ENCODE peak calls at places on chromosomes 4 and X, in ten cellular contexts. One of them, this sample, is unnamed.

GRCh38 chr4:164606478-164606877 is 147.5 kb upstream of the SMIM31 start:
- DNase-seq in A549: no peak
- DNase-seq in GDM1: no peak
- DNase-seq in neural progenitor cell: no peak
- DNase-seq in NCI-H1436: no peak
- DNase-seq in activated CD4-positive, CD25-positive, alpha-beta regulatory T cell treated with anti-CD3 and anti-CD28 coated beads, Interleukin-2, amount 50 U/mL, for 16 hours: no peak
- DNase-seq in HS-5: no peak
- DNase-seq in activated CD4-positive, alpha-beta T cell treated with anti-CD3 and anti-CD28 coated beads for 4 hours: no peak
- DNase-seq in NCI-H460: no peak
- DNase-seq in tibial artery: no peak
- DNase-seq in this sample: no peak

GRCh38 chr4:21858971-21859370 is 89.6 kb downstream of the KCNIP4 start:
- DNase-seq in tibial artery: no peak
- DNase-seq in activated CD4-positive, CD25-positive, alpha-beta regulatory T cell treated with anti-CD3 and anti-CD28 coated beads, Interleukin-2, amount 50 U/mL, for 16 hours: no peak
- DNase-seq in neural progenitor cell: no peak
- DNase-seq in activated CD4-positive, alpha-beta T cell treated with anti-CD3 and anti-CD28 coated beads for 4 hours: no peak
- DNase-seq in A549: no peak
- DNase-seq in NCI-H1436: no peak
- DNase-seq in NCI-H460: no peak
- DNase-seq in GDM1: no peak
- DNase-seq in HS-5: no peak
- DNase-seq in this sample: no peak

GRCh38 chr4:89820005-89820404 is 17.0 kb downstream of the SNCA start:
- DNase-seq in A549: no peak
- DNase-seq in activated CD4-positive, CD25-positive, alpha-beta regulatory T cell treated with anti-CD3 and anti-CD28 coated beads, Interleukin-2, amount 50 U/mL, for 16 hours: no peak
- DNase-seq in tibial artery: no peak
- DNase-seq in activated CD4-positive, alpha-beta T cell treated with anti-CD3 and anti-CD28 coated beads for 4 hours: no peak
- DNase-seq in NCI-H1436: no peak
- DNase-seq in neural progenitor cell: no peak
- DNase-seq in NCI-H460: no peak
- DNase-seq in GDM1: no peak
- DNase-seq in HS-5: no peak
- DNase-seq in this sample: no peak

GRCh38 chrX:110563276-110563675 is 204.6 kb downstream of the RTL9 start:
- DNase-seq in tibial artery: no peak
- DNase-seq in NCI-H460: no peak
- DNase-seq in NCI-H1436: no peak
- DNase-seq in GDM1: no peak
- DNase-seq in activated CD4-positive, alpha-beta T cell treated with anti-CD3 and anti-CD28 coated beads for 4 hours: no peak
- DNase-seq in A549: no peak
- DNase-seq in HS-5: peak
- DNase-seq in activated CD4-positive, CD25-positive, alpha-beta regulatory T cell treated with anti-CD3 and anti-CD28 coated beads, Interleukin-2, amount 50 U/mL, for 16 hours: no peak
- DNase-seq in neural progenitor cell: no peak
- DNase-seq in this sample: peak

GRCh38 chr4:176185068-176185467 is 10.3 kb downstream of the SPATA4 start:
- DNase-seq in NCI-H1436: no peak
- DNase-seq in neural progenitor cell: no peak
- DNase-seq in HS-5: no peak
- DNase-seq in A549: no peak
- DNase-seq in tibial artery: no peak
- DNase-seq in NCI-H460: peak
- DNase-seq in GDM1: no peak
- DNase-seq in activated CD4-positive, alpha-beta T cell treated with anti-CD3 and anti-CD28 coated beads for 4 hours: no peak
- DNase-seq in activated CD4-positive, CD25-positive, alpha-beta regulatory T cell treated with anti-CD3 and anti-CD28 coated beads, Interleukin-2, amount 50 U/mL, for 16 hours: no peak
- DNase-seq in this sample: no peak

GRCh38 chr4:76687730-76688441 is 210.1 kb downstream of the SOWAHB start:
- DNase-seq in A549: no peak
- DNase-seq in NCI-H1436: peak
- DNase-seq in neural progenitor cell: peak
- DNase-seq in activated CD4-positive, CD25-positive, alpha-beta regulatory T cell treated with anti-CD3 and anti-CD28 coated beads, Interleukin-2, amount 50 U/mL, for 16 hours: no peak
- DNase-seq in HS-5: no peak
- DNase-seq in GDM1: no peak
- DNase-seq in activated CD4-positive, alpha-beta T cell treated with anti-CD3 and anti-CD28 coated beads for 4 hours: no peak
- DNase-seq in tibial artery: no peak
- DNase-seq in NCI-H460: no peak
- DNase-seq in this sample: no peak

GRCh38 chrX:17750436-17750835 is 13.1 kb downstream of the SCML1 start:
- DNase-seq in tibial artery: no peak
- DNase-seq in NCI-H1436: no peak
- DNase-seq in HS-5: no peak
- DNase-seq in neural progenitor cell: no peak
- DNase-seq in activated CD4-positive, alpha-beta T cell treated with anti-CD3 and anti-CD28 coated beads for 4 hours: no peak
- DNase-seq in A549: no peak
- DNase-seq in GDM1: no peak
- DNase-seq in NCI-H460: no peak
- DNase-seq in activated CD4-positive, CD25-positive, alpha-beta regulatory T cell treated with anti-CD3 and anti-CD28 coated beads, Interleukin-2, amount 50 U/mL, for 16 hours: no peak
- DNase-seq in this sample: no peak

GRCh38 chrX:115592997-115593734 is 32.2 kb downstream of the PLS3 start:
- DNase-seq in NCI-H1436: no peak
- DNase-seq in tibial artery: no peak
- DNase-seq in activated CD4-positive, alpha-beta T cell treated with anti-CD3 and anti-CD28 coated beads for 4 hours: no peak
- DNase-seq in A549: no peak
- DNase-seq in NCI-H460: no peak
- DNase-seq in activated CD4-positive, CD25-positive, alpha-beta regulatory T cell treated with anti-CD3 and anti-CD28 coated beads, Interleukin-2, amount 50 U/mL, for 16 hours: no peak
- DNase-seq in neural progenitor cell: no peak
- DNase-seq in GDM1: no peak
- DNase-seq in HS-5: no peak
- DNase-seq in this sample: no peak

GRCh38 chrX:8851487-8851886 is 50.3 kb upstream of the FAM9A start:
- DNase-seq in A549: no peak
- DNase-seq in HS-5: no peak
- DNase-seq in tibial artery: no peak
- DNase-seq in NCI-H1436: no peak
- DNase-seq in GDM1: no peak
- DNase-seq in activated CD4-positive, CD25-positive, alpha-beta regulatory T cell treated with anti-CD3 and anti-CD28 coated beads, Interleukin-2, amount 50 U/mL, for 16 hours: no peak
- DNase-seq in neural progenitor cell: no peak
- DNase-seq in activated CD4-positive, alpha-beta T cell treated with anti-CD3 and anti-CD28 coated beads for 4 hours: no peak
- DNase-seq in NCI-H460: no peak
- DNase-seq in this sample: no peak

GRCh38 chr4:89196745-89197144 is 85.4 kb downstream of the TIGD2 start:
- DNase-seq in A549: peak
- DNase-seq in NCI-H460: peak
- DNase-seq in activated CD4-positive, CD25-positive, alpha-beta regulatory T cell treated with anti-CD3 and anti-CD28 coated beads, Interleukin-2, amount 50 U/mL, for 16 hours: no peak
- DNase-seq in HS-5: no peak
- DNase-seq in GDM1: no peak
- DNase-seq in activated CD4-positive, alpha-beta T cell treated with anti-CD3 and anti-CD28 coated beads for 4 hours: no peak
- DNase-seq in neural progenitor cell: no peak
- DNase-seq in NCI-H1436: no peak
- DNase-seq in tibial artery: no peak
- DNase-seq in this sample: no peak

GRCh38 chrX:15619053-15619772 is 18.5 kb upstream of the ACE2 start:
- DNase-seq in HS-5: peak
- DNase-seq in neural progenitor cell: no peak
- DNase-seq in tibial artery: no peak
- DNase-seq in A549: peak
- DNase-seq in GDM1: no peak
- DNase-seq in NCI-H460: peak
- DNase-seq in activated CD4-positive, CD25-positive, alpha-beta regulatory T cell treated with anti-CD3 and anti-CD28 coated beads, Interleukin-2, amount 50 U/mL, for 16 hours: no peak
- DNase-seq in NCI-H1436: peak
- DNase-seq in activated CD4-positive, alpha-beta T cell treated with anti-CD3 and anti-CD28 coated beads for 4 hours: no peak
- DNase-seq in this sample: no peak

GRCh38 chr4:21882050-21882839 is 66.3 kb downstream of the KCNIP4 start:
- DNase-seq in neural progenitor cell: no peak
- DNase-seq in tibial artery: no peak
- DNase-seq in activated CD4-positive, CD25-positive, alpha-beta regulatory T cell treated with anti-CD3 and anti-CD28 coated beads, Interleukin-2, amount 50 U/mL, for 16 hours: no peak
- DNase-seq in HS-5: no peak
- DNase-seq in A549: no peak
- DNase-seq in NCI-H460: no peak
- DNase-seq in GDM1: no peak
- DNase-seq in NCI-H1436: no peak
- DNase-seq in activated CD4-positive, alpha-beta T cell treated with anti-CD3 and anti-CD28 coated beads for 4 hours: no peak
- DNase-seq in this sample: no peak

GRCh38 chrX:110146521-110146920 is 143.6 kb downstream of the TMEM164 start:
- DNase-seq in A549: peak
- DNase-seq in neural progenitor cell: peak
- DNase-seq in HS-5: peak
- DNase-seq in activated CD4-positive, alpha-beta T cell treated with anti-CD3 and anti-CD28 coated beads for 4 hours: peak
- DNase-seq in NCI-H460: peak
- DNase-seq in activated CD4-positive, CD25-positive, alpha-beta regulatory T cell treated with anti-CD3 and anti-CD28 coated beads, Interleukin-2, amount 50 U/mL, for 16 hours: no peak
- DNase-seq in GDM1: peak
- DNase-seq in NCI-H1436: peak
- DNase-seq in tibial artery: peak
- DNase-seq in this sample: peak

GRCh38 chr4:90503677-90504076 is 376.5 kb downstream of the CCSER1 start:
- DNase-seq in tibial artery: no peak
- DNase-seq in neural progenitor cell: peak
- DNase-seq in NCI-H460: no peak
- DNase-seq in HS-5: no peak
- DNase-seq in activated CD4-positive, CD25-positive, alpha-beta regulatory T cell treated with anti-CD3 and anti-CD28 coated beads, Interleukin-2, amount 50 U/mL, for 16 hours: no peak
- DNase-seq in NCI-H1436: peak
- DNase-seq in activated CD4-positive, alpha-beta T cell treated with anti-CD3 and anti-CD28 coated beads for 4 hours: no peak
- DNase-seq in GDM1: no peak
- DNase-seq in A549: no peak
- DNase-seq in this sample: no peak

GRCh38 chr4:7067147-7067522 is 729 bp downstream of the GRPEL1 start:
- DNase-seq in A549: no peak
- DNase-seq in NCI-H1436: no peak
- DNase-seq in activated CD4-positive, alpha-beta T cell treated with anti-CD3 and anti-CD28 coated beads for 4 hours: no peak
- DNase-seq in HS-5: no peak
- DNase-seq in GDM1: no peak
- DNase-seq in tibial artery: peak
- DNase-seq in activated CD4-positive, CD25-positive, alpha-beta regulatory T cell treated with anti-CD3 and anti-CD28 coated beads, Interleukin-2, amount 50 U/mL, for 16 hours: no peak
- DNase-seq in NCI-H460: no peak
- DNase-seq in neural progenitor cell: no peak
- DNase-seq in this sample: no peak

GRCh38 chr4:70559924-70560323 is 32.1 kb upstream of the AMBN start:
- DNase-seq in NCI-H460: no peak
- DNase-seq in activated CD4-positive, CD25-positive, alpha-beta regulatory T cell treated with anti-CD3 and anti-CD28 coated beads, Interleukin-2, amount 50 U/mL, for 16 hours: no peak
- DNase-seq in HS-5: no peak
- DNase-seq in GDM1: no peak
- DNase-seq in NCI-H1436: no peak
- DNase-seq in A549: no peak
- DNase-seq in activated CD4-positive, alpha-beta T cell treated with anti-CD3 and anti-CD28 coated beads for 4 hours: no peak
- DNase-seq in neural progenitor cell: no peak
- DNase-seq in tibial artery: no peak
- DNase-seq in this sample: no peak

GRCh38 chr4:60619531-60620305 is 580.4 kb upstream of the ADGRL3 start:
- DNase-seq in NCI-H1436: no peak
- DNase-seq in activated CD4-positive, CD25-positive, alpha-beta regulatory T cell treated with anti-CD3 and anti-CD28 coated beads, Interleukin-2, amount 50 U/mL, for 16 hours: no peak
- DNase-seq in GDM1: no peak
- DNase-seq in HS-5: no peak
- DNase-seq in A549: no peak
- DNase-seq in tibial artery: no peak
- DNase-seq in neural progenitor cell: no peak
- DNase-seq in NCI-H460: no peak
- DNase-seq in activated CD4-positive, alpha-beta T cell treated with anti-CD3 and anti-CD28 coated beads for 4 hours: no peak
- DNase-seq in this sample: no peak

GRCh38 chr4:74389494-74389893 is 24.5 kb downstream of the EREG start:
- DNase-seq in NCI-H460: no peak
- DNase-seq in HS-5: no peak
- DNase-seq in neural progenitor cell: no peak
- DNase-seq in GDM1: no peak
- DNase-seq in activated CD4-positive, alpha-beta T cell treated with anti-CD3 and anti-CD28 coated beads for 4 hours: no peak
- DNase-seq in A549: no peak
- DNase-seq in NCI-H1436: no peak
- DNase-seq in activated CD4-positive, CD25-positive, alpha-beta regulatory T cell treated with anti-CD3 and anti-CD28 coated beads, Interleukin-2, amount 50 U/mL, for 16 hours: no peak
- DNase-seq in tibial artery: no peak
- DNase-seq in this sample: no peak

GRCh38 chr4:101345271-101345595 is 2.1 kb downstream of the PPP3CA start:
- DNase-seq in A549: no peak
- DNase-seq in tibial artery: no peak
- DNase-seq in activated CD4-positive, alpha-beta T cell treated with anti-CD3 and anti-CD28 coated beads for 4 hours: no peak
- DNase-seq in NCI-H1436: no peak
- DNase-seq in HS-5: no peak
- DNase-seq in GDM1: no peak
- DNase-seq in neural progenitor cell: no peak
- DNase-seq in activated CD4-positive, CD25-positive, alpha-beta regulatory T cell treated with anti-CD3 and anti-CD28 coated beads, Interleukin-2, amount 50 U/mL, for 16 hours: no peak
- DNase-seq in NCI-H460: no peak
- DNase-seq in this sample: no peak

GRCh38 chr4:106430797-106431196 is 62.2 kb upstream of the GIMD1 start:
- DNase-seq in neural progenitor cell: no peak
- DNase-seq in tibial artery: no peak
- DNase-seq in A549: no peak
- DNase-seq in activated CD4-positive, CD25-positive, alpha-beta regulatory T cell treated with anti-CD3 and anti-CD28 coated beads, Interleukin-2, amount 50 U/mL, for 16 hours: no peak
- DNase-seq in NCI-H1436: no peak
- DNase-seq in HS-5: no peak
- DNase-seq in GDM1: no peak
- DNase-seq in activated CD4-positive, alpha-beta T cell treated with anti-CD3 and anti-CD28 coated beads for 4 hours: no peak
- DNase-seq in NCI-H460: no peak
- DNase-seq in this sample: no peak

GRCh38 chr4:88655226-88655625 is 42.4 kb downstream of the NAP1L5 start:
- DNase-seq in tibial artery: no peak
- DNase-seq in neural progenitor cell: no peak
- DNase-seq in HS-5: no peak
- DNase-seq in NCI-H1436: no peak
- DNase-seq in NCI-H460: no peak
- DNase-seq in activated CD4-positive, alpha-beta T cell treated with anti-CD3 and anti-CD28 coated beads for 4 hours: no peak
- DNase-seq in GDM1: no peak
- DNase-seq in activated CD4-positive, CD25-positive, alpha-beta regulatory T cell treated with anti-CD3 and anti-CD28 coated beads, Interleukin-2, amount 50 U/mL, for 16 hours: no peak
- DNase-seq in A549: no peak
- DNase-seq in this sample: no peak

GRCh38 chr4:159014896-159015295 is 88.0 kb upstream of the RAPGEF2 start:
- DNase-seq in NCI-H460: no peak
- DNase-seq in GDM1: no peak
- DNase-seq in HS-5: peak
- DNase-seq in activated CD4-positive, alpha-beta T cell treated with anti-CD3 and anti-CD28 coated beads for 4 hours: no peak
- DNase-seq in NCI-H1436: no peak
- DNase-seq in neural progenitor cell: no peak
- DNase-seq in activated CD4-positive, CD25-positive, alpha-beta regulatory T cell treated with anti-CD3 and anti-CD28 coated beads, Interleukin-2, amount 50 U/mL, for 16 hours: no peak
- DNase-seq in tibial artery: no peak
- DNase-seq in A549: no peak
- DNase-seq in this sample: no peak

GRCh38 chr4:169115144-169115896 is 105.3 kb upstream of the CBR4 start:
- DNase-seq in tibial artery: no peak
- DNase-seq in A549: no peak
- DNase-seq in activated CD4-positive, alpha-beta T cell treated with anti-CD3 and anti-CD28 coated beads for 4 hours: no peak
- DNase-seq in NCI-H460: no peak
- DNase-seq in neural progenitor cell: no peak
- DNase-seq in activated CD4-positive, CD25-positive, alpha-beta regulatory T cell treated with anti-CD3 and anti-CD28 coated beads, Interleukin-2, amount 50 U/mL, for 16 hours: no peak
- DNase-seq in GDM1: no peak
- DNase-seq in HS-5: no peak
- DNase-seq in NCI-H1436: no peak
- DNase-seq in this sample: no peak

GRCh38 chrX:45322820-45323219 is 122.1 kb upstream of the DIPK2B start:
- DNase-seq in HS-5: no peak
- DNase-seq in NCI-H460: no peak
- DNase-seq in NCI-H1436: no peak
- DNase-seq in activated CD4-positive, alpha-beta T cell treated with anti-CD3 and anti-CD28 coated beads for 4 hours: no peak
- DNase-seq in neural progenitor cell: no peak
- DNase-seq in A549: no peak
- DNase-seq in tibial artery: no peak
- DNase-seq in activated CD4-positive, CD25-positive, alpha-beta regulatory T cell treated with anti-CD3 and anti-CD28 coated beads, Interleukin-2, amount 50 U/mL, for 16 hours: no peak
- DNase-seq in GDM1: no peak
- DNase-seq in this sample: no peak

GRCh38 chr4:121138014-121138413 is 26.1 kb downstream of the TNIP3 start:
- DNase-seq in activated CD4-positive, CD25-positive, alpha-beta regulatory T cell treated with anti-CD3 and anti-CD28 coated beads, Interleukin-2, amount 50 U/mL, for 16 hours: no peak
- DNase-seq in NCI-H1436: no peak
- DNase-seq in NCI-H460: no peak
- DNase-seq in A549: no peak
- DNase-seq in GDM1: no peak
- DNase-seq in activated CD4-positive, alpha-beta T cell treated with anti-CD3 and anti-CD28 coated beads for 4 hours: peak
- DNase-seq in HS-5: no peak
- DNase-seq in tibial artery: no peak
- DNase-seq in neural progenitor cell: no peak
- DNase-seq in this sample: no peak

This sample was measured in hypothalamus.